ENCODE peak calls at places on chromosomes 1 and 21, in ten cellular contexts. One of them, this sample, is unnamed.

GRCh38 chr1:167057297-167057688 is 32.9 kb downstream of the GPA33 start:
- DNase-seq in CD8-positive, alpha-beta T cell: no peak
- DNase-seq in osteoblast: no peak
- DNase-seq in dorsolateral prefrontal cortex: peak
- DNase-seq in right cardiac atrium: no peak
- DNase-seq in body of pancreas: peak
- DNase-seq in testis: peak
- DNase-seq in A549: peak
- DNase-seq in GM23338: peak
- DNase-seq in heart left ventricle: peak
- DNase-seq in this sample: no peak

GRCh38 chr1:23216771-23217420 is 406 bp downstream of the HTR1D start:
- DNase-seq in CD8-positive, alpha-beta T cell: peak
- DNase-seq in osteoblast: peak
- DNase-seq in dorsolateral prefrontal cortex: no peak
- DNase-seq in right cardiac atrium: no peak
- DNase-seq in body of pancreas: no peak
- DNase-seq in testis: no peak
- DNase-seq in A549: no peak
- DNase-seq in GM23338: peak
- DNase-seq in heart left ventricle: no peak
- DNase-seq in this sample: no peak

GRCh38 chr1:60277269-60277668 is 203.7 kb upstream of the C1orf87 start:
- DNase-seq in CD8-positive, alpha-beta T cell: no peak
- DNase-seq in osteoblast: no peak
- DNase-seq in dorsolateral prefrontal cortex: no peak
- DNase-seq in right cardiac atrium: no peak
- DNase-seq in body of pancreas: peak
- DNase-seq in testis: no peak
- DNase-seq in A549: no peak
- DNase-seq in GM23338: no peak
- DNase-seq in heart left ventricle: no peak
- DNase-seq in this sample: no peak

GRCh38 chr21:36723371-36723881 is 24.5 kb downstream of the SIM2 start:
- DNase-seq in CD8-positive, alpha-beta T cell: no peak
- DNase-seq in osteoblast: peak
- DNase-seq in dorsolateral prefrontal cortex: peak
- DNase-seq in right cardiac atrium: no peak
- DNase-seq in body of pancreas: no peak
- DNase-seq in testis: no peak
- DNase-seq in A549: no peak
- DNase-seq in GM23338: no peak
- DNase-seq in heart left ventricle: no peak
- DNase-seq in this sample: peak

GRCh38 chr21:32925098-32925497 is 100.6 kb upstream of the OLIG2 start:
- DNase-seq in CD8-positive, alpha-beta T cell: no peak
- DNase-seq in osteoblast: no peak
- DNase-seq in dorsolateral prefrontal cortex: no peak
- DNase-seq in right cardiac atrium: no peak
- DNase-seq in body of pancreas: no peak
- DNase-seq in testis: no peak
- DNase-seq in A549: no peak
- DNase-seq in GM23338: no peak
- DNase-seq in heart left ventricle: no peak
- DNase-seq in this sample: no peak

GRCh38 chr1:36014722-36015220 is 69.1 kb upstream of the TEKT2 start:
- DNase-seq in CD8-positive, alpha-beta T cell: no peak
- DNase-seq in osteoblast: no peak
- DNase-seq in dorsolateral prefrontal cortex: no peak
- DNase-seq in right cardiac atrium: no peak
- DNase-seq in body of pancreas: no peak
- DNase-seq in testis: no peak
- DNase-seq in A549: no peak
- DNase-seq in GM23338: no peak
- DNase-seq in heart left ventricle: no peak
- DNase-seq in this sample: no peak

GRCh38 chr21:22657786-22658185 is 1659.6 kb downstream of the NCAM2 start:
- DNase-seq in CD8-positive, alpha-beta T cell: no peak
- DNase-seq in osteoblast: no peak
- DNase-seq in dorsolateral prefrontal cortex: no peak
- DNase-seq in right cardiac atrium: no peak
- DNase-seq in body of pancreas: no peak
- DNase-seq in testis: no peak
- DNase-seq in A549: no peak
- DNase-seq in GM23338: no peak
- DNase-seq in heart left ventricle: no peak
- DNase-seq in this sample: no peak

GRCh38 chr1:45009956-45010854 is 919 bp downstream of the HECTD3 start:
- DNase-seq in CD8-positive, alpha-beta T cell: peak
- DNase-seq in osteoblast: peak
- DNase-seq in dorsolateral prefrontal cortex: peak
- DNase-seq in right cardiac atrium: no peak
- DNase-seq in body of pancreas: peak
- DNase-seq in testis: no peak
- DNase-seq in A549: peak
- DNase-seq in GM23338: peak
- DNase-seq in heart left ventricle: no peak
- DNase-seq in this sample: peak

GRCh38 chr1:210496063-210496462 is 167.4 kb downstream of the HHAT start:
- DNase-seq in CD8-positive, alpha-beta T cell: no peak
- DNase-seq in osteoblast: peak
- DNase-seq in dorsolateral prefrontal cortex: peak
- DNase-seq in right cardiac atrium: peak
- DNase-seq in body of pancreas: no peak
- DNase-seq in testis: peak
- DNase-seq in A549: no peak
- DNase-seq in GM23338: no peak
- DNase-seq in heart left ventricle: peak
- DNase-seq in this sample: peak

GRCh38 chr1:96220644-96221043 is 500.9 kb upstream of the PTBP2 start:
- DNase-seq in CD8-positive, alpha-beta T cell: no peak
- DNase-seq in osteoblast: no peak
- DNase-seq in dorsolateral prefrontal cortex: no peak
- DNase-seq in right cardiac atrium: no peak
- DNase-seq in body of pancreas: no peak
- DNase-seq in testis: no peak
- DNase-seq in A549: no peak
- DNase-seq in GM23338: no peak
- DNase-seq in heart left ventricle: no peak
- DNase-seq in this sample: no peak

GRCh38 chr21:25396135-25396711 is 211.1 kb downstream of the MRPL39 start:
- DNase-seq in CD8-positive, alpha-beta T cell: no peak
- DNase-seq in osteoblast: no peak
- DNase-seq in dorsolateral prefrontal cortex: no peak
- DNase-seq in right cardiac atrium: no peak
- DNase-seq in body of pancreas: no peak
- DNase-seq in testis: no peak
- DNase-seq in A549: no peak
- DNase-seq in GM23338: no peak
- DNase-seq in heart left ventricle: no peak
- DNase-seq in this sample: no peak

GRCh38 chr1:191993549-191993948 is 164.7 kb upstream of the RGS18 start:
- DNase-seq in CD8-positive, alpha-beta T cell: no peak
- DNase-seq in osteoblast: no peak
- DNase-seq in dorsolateral prefrontal cortex: no peak
- DNase-seq in right cardiac atrium: no peak
- DNase-seq in body of pancreas: no peak
- DNase-seq in testis: no peak
- DNase-seq in A549: no peak
- DNase-seq in GM23338: peak
- DNase-seq in heart left ventricle: no peak
- DNase-seq in this sample: no peak

GRCh38 chr1:108961198-108961597 is 2.1 kb downstream of the CLCC1 start:
- DNase-seq in CD8-positive, alpha-beta T cell: no peak
- DNase-seq in osteoblast: no peak
- DNase-seq in dorsolateral prefrontal cortex: no peak
- DNase-seq in right cardiac atrium: no peak
- DNase-seq in body of pancreas: no peak
- DNase-seq in testis: no peak
- DNase-seq in A549: no peak
- DNase-seq in GM23338: no peak
- DNase-seq in heart left ventricle: no peak
- DNase-seq in this sample: no peak

GRCh38 chr1:211328084-211328694 is 1.6 kb downstream of the TRAF5 start:
- DNase-seq in CD8-positive, alpha-beta T cell: no peak
- DNase-seq in osteoblast: no peak
- DNase-seq in dorsolateral prefrontal cortex: no peak
- DNase-seq in right cardiac atrium: no peak
- DNase-seq in body of pancreas: no peak
- DNase-seq in testis: no peak
- DNase-seq in A549: no peak
- DNase-seq in GM23338: no peak
- DNase-seq in heart left ventricle: no peak
- DNase-seq in this sample: no peak

GRCh38 chr1:25922633-25923567 is 16.7 kb upstream of the STMN1 start:
- DNase-seq in CD8-positive, alpha-beta T cell: peak
- DNase-seq in osteoblast: no peak
- DNase-seq in dorsolateral prefrontal cortex: peak
- DNase-seq in right cardiac atrium: peak
- DNase-seq in body of pancreas: peak
- DNase-seq in testis: peak
- DNase-seq in A549: peak
- DNase-seq in GM23338: peak
- DNase-seq in heart left ventricle: peak
- DNase-seq in this sample: no peak
- H3K27ac ChIP-seq in CD8-positive, alpha-beta T cell: peak
- H3K27ac ChIP-seq in osteoblast: no peak
- H3K27ac ChIP-seq in dorsolateral prefrontal cortex: peak
- H3K27ac ChIP-seq in right cardiac atrium: peak
- H3K27ac ChIP-seq in body of pancreas: peak
- H3K27ac ChIP-seq in testis: peak
- H3K27ac ChIP-seq in A549: peak
- H3K27ac ChIP-seq in GM23338: peak
- H3K27ac ChIP-seq in heart left ventricle: peak
- H3K27ac ChIP-seq in this sample: peak

GRCh38 chr1:30377230-30378022 is 346.0 kb downstream of the MATN1 start:
- DNase-seq in CD8-positive, alpha-beta T cell: no peak
- DNase-seq in osteoblast: no peak
- DNase-seq in dorsolateral prefrontal cortex: no peak
- DNase-seq in right cardiac atrium: no peak
- DNase-seq in body of pancreas: no peak
- DNase-seq in testis: peak
- DNase-seq in A549: no peak
- DNase-seq in GM23338: no peak
- DNase-seq in heart left ventricle: no peak
- DNase-seq in this sample: no peak

GRCh38 chr1:30379684-30380624 is 343.4 kb downstream of the MATN1 start:
- DNase-seq in CD8-positive, alpha-beta T cell: peak
- DNase-seq in osteoblast: peak
- DNase-seq in dorsolateral prefrontal cortex: no peak
- DNase-seq in right cardiac atrium: no peak
- DNase-seq in body of pancreas: peak
- DNase-seq in testis: peak
- DNase-seq in A549: peak
- DNase-seq in GM23338: peak
- DNase-seq in heart left ventricle: peak
- DNase-seq in this sample: peak

GRCh38 chr1:30378991-30379581 is 344.3 kb downstream of the MATN1 start:
- DNase-seq in CD8-positive, alpha-beta T cell: no peak
- DNase-seq in osteoblast: peak
- DNase-seq in dorsolateral prefrontal cortex: no peak
- DNase-seq in right cardiac atrium: no peak
- DNase-seq in body of pancreas: no peak
- DNase-seq in testis: peak
- DNase-seq in A549: no peak
- DNase-seq in GM23338: no peak
- DNase-seq in heart left ventricle: no peak
- DNase-seq in this sample: peak

GRCh38 chr1:30376054-30376453 is 347.3 kb downstream of the MATN1 start:
- DNase-seq in CD8-positive, alpha-beta T cell: no peak
- DNase-seq in osteoblast: no peak
- DNase-seq in dorsolateral prefrontal cortex: no peak
- DNase-seq in right cardiac atrium: no peak
- DNase-seq in body of pancreas: no peak
- DNase-seq in testis: no peak
- DNase-seq in A549: no peak
- DNase-seq in GM23338: no peak
- DNase-seq in heart left ventricle: no peak
- DNase-seq in this sample: peak

GRCh38 chr1:30378023-30378596 is 345.3 kb downstream of the MATN1 start:
- DNase-seq in CD8-positive, alpha-beta T cell: no peak
- DNase-seq in osteoblast: no peak
- DNase-seq in dorsolateral prefrontal cortex: no peak
- DNase-seq in right cardiac atrium: no peak
- DNase-seq in body of pancreas: no peak
- DNase-seq in testis: peak
- DNase-seq in A549: no peak
- DNase-seq in GM23338: no peak
- DNase-seq in heart left ventricle: no peak
- DNase-seq in this sample: no peak
- H3K27ac ChIP-seq in CD8-positive, alpha-beta T cell: no peak
- H3K27ac ChIP-seq in osteoblast: no peak
- H3K27ac ChIP-seq in dorsolateral prefrontal cortex: no peak
- H3K27ac ChIP-seq in right cardiac atrium: no peak
- H3K27ac ChIP-seq in body of pancreas: no peak
- H3K27ac ChIP-seq in testis: no peak
- H3K27ac ChIP-seq in A549: no peak
- H3K27ac ChIP-seq in GM23338: no peak
- H3K27ac ChIP-seq in heart left ventricle: no peak
- H3K27ac ChIP-seq in this sample: no peak

GRCh38 chr1:226406401-226406881 is 1.5 kb downstream of the PARP1 start:
- DNase-seq in CD8-positive, alpha-beta T cell: no peak
- DNase-seq in osteoblast: no peak
- DNase-seq in dorsolateral prefrontal cortex: no peak
- DNase-seq in right cardiac atrium: no peak
- DNase-seq in body of pancreas: no peak
- DNase-seq in testis: no peak
- DNase-seq in A549: peak
- DNase-seq in GM23338: no peak
- DNase-seq in heart left ventricle: no peak
- DNase-seq in this sample: no peak
- H3K27ac ChIP-seq in CD8-positive, alpha-beta T cell: peak
- H3K27ac ChIP-seq in osteoblast: peak
- H3K27ac ChIP-seq in dorsolateral prefrontal cortex: peak
- H3K27ac ChIP-seq in right cardiac atrium: no peak
- H3K27ac ChIP-seq in body of pancreas: peak
- H3K27ac ChIP-seq in testis: peak
- H3K27ac ChIP-seq in A549: peak
- H3K27ac ChIP-seq in GM23338: peak
- H3K27ac ChIP-seq in heart left ventricle: peak
- H3K27ac ChIP-seq in this sample: no peak

DNA sequence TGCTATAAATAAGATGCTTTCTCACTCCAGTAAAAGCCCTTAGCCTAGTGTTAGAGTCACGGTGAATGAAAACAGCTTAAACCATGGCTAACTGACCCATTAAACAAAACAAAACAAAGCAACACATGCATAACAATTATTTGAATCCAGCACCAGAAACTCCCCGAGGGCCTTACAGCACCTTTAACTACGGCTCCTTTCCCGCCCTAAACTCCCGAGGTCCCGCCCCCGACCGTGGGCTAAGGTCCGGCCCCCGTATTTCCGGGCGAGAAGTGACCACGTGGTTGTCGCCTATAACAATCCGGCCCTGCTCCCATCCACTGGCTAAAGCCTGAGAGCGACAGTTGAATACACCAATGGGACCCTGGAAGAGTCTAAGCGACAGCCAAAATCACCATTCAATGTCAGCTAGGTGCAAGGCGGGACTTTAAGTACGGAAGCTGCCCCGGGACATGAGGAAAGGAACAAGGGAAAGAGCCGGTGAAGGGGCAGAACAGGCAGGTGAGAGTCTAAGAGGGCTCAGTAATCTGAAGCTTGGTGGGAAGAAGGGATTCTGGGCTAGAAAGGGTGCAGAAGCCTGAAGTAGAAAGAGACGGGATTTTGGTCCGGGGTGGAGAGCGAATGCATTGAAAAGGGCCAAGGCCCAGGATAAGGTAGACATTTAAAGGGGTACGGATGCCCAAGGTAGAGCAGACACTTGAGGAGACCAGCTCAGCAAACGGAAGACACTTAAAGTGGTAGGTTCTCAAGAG is at the start of gene FLAD1:
- DNase-seq in CD8-positive, alpha-beta T cell: peak
- DNase-seq in osteoblast: peak
- DNase-seq in dorsolateral prefrontal cortex: peak
- DNase-seq in right cardiac atrium: peak
- DNase-seq in body of pancreas: peak
- DNase-seq in testis: peak
- DNase-seq in A549: peak
- DNase-seq in GM23338: peak
- DNase-seq in heart left ventricle: peak
- DNase-seq in this sample: peak
- H3K27ac ChIP-seq in CD8-positive, alpha-beta T cell: peak
- H3K27ac ChIP-seq in osteoblast: peak
- H3K27ac ChIP-seq in dorsolateral prefrontal cortex: peak
- H3K27ac ChIP-seq in right cardiac atrium: peak
- H3K27ac ChIP-seq in body of pancreas: peak
- H3K27ac ChIP-seq in testis: no peak
- H3K27ac ChIP-seq in A549: peak
- H3K27ac ChIP-seq in GM23338: peak
- H3K27ac ChIP-seq in heart left ventricle: peak
- H3K27ac ChIP-seq in this sample: peak